ENCODE peak calls at places on chromosomes 6 and 20, in five cellular contexts. One of them, this sample, is unnamed.

GRCh38 chr20:21006611-21007010 is 99.5 kb downstream of the LINC00237 start:
- DNase-seq in CD4-positive, alpha-beta T cell: no peak
- DNase-seq in cardiac muscle cell: no peak
- DNase-seq in colonic mucosa: no peak
- DNase-seq in ovary: no peak
- DNase-seq in this sample: no peak

GRCh38 chr20:50558483-50558925 is 48.3 kb downstream of the PTPN1 start:
- DNase-seq in CD4-positive, alpha-beta T cell: no peak
- DNase-seq in ovary: no peak
- DNase-seq in cardiac muscle cell: no peak
- DNase-seq in colonic mucosa: no peak
- DNase-seq in this sample: no peak

GRCh38 chr6:46491789-46492547 is 719 bp upstream of the RCAN2 start:
- DNase-seq in colonic mucosa: peak; percentile 50
- DNase-seq in CD4-positive, alpha-beta T cell: no peak
- DNase-seq in ovary: peak; percentile 50
- DNase-seq in cardiac muscle cell: peak; percentile 80
- DNase-seq in this sample: no peak

GRCh38 chr20:42945595-42945994 is 244.1 kb downstream of the PTPRT start:
- DNase-seq in cardiac muscle cell: peak; percentile 5
- DNase-seq in ovary: no peak
- DNase-seq in colonic mucosa: no peak
- DNase-seq in CD4-positive, alpha-beta T cell: no peak
- DNase-seq in this sample: no peak

GRCh38 chr20:25695532-25696383 is 895 bp downstream of the ZNF337 start:
- DNase-seq in cardiac muscle cell: no peak
- DNase-seq in colonic mucosa: peak; percentile 40
- DNase-seq in ovary: no peak
- DNase-seq in CD4-positive, alpha-beta T cell: no peak
- DNase-seq in this sample: no peak

GRCh38 chr20:7792131-7792869 is 148.0 kb downstream of the HAO1 start:
- DNase-seq in CD4-positive, alpha-beta T cell: no peak
- DNase-seq in cardiac muscle cell: no peak
- DNase-seq in colonic mucosa: no peak
- DNase-seq in ovary: no peak
- DNase-seq in this sample: no peak

GRCh38 chr6:51467231-51467952 is 620.0 kb downstream of the PKHD1 start:
- DNase-seq in ovary: no peak
- DNase-seq in colonic mucosa: no peak
- DNase-seq in CD4-positive, alpha-beta T cell: no peak
- DNase-seq in cardiac muscle cell: no peak
- DNase-seq in this sample: no peak

GRCh38 chr6:73263570-73263909 is 544 bp upstream of the KHDC1 start:
- DNase-seq in cardiac muscle cell: no peak
- DNase-seq in colonic mucosa: no peak
- DNase-seq in CD4-positive, alpha-beta T cell: no peak
- DNase-seq in ovary: no peak
- DNase-seq in this sample: no peak

GRCh38 chr6:34528996-34529664 is 27.0 kb downstream of the SPDEF start:
- DNase-seq in CD4-positive, alpha-beta T cell: no peak
- DNase-seq in colonic mucosa: no peak
- DNase-seq in ovary: no peak
- DNase-seq in cardiac muscle cell: no peak
- DNase-seq in this sample: no peak

GRCh38 chr6:133889557-133890301 is 816 bp downstream of the TCF21 start:
- DNase-seq in colonic mucosa: no peak
- DNase-seq in ovary: peak; percentile 70
- DNase-seq in cardiac muscle cell: peak; percentile 38
- DNase-seq in CD4-positive, alpha-beta T cell: no peak
- DNase-seq in this sample: no peak

GRCh38 chr6:148700713-148701392 is 46.0 kb upstream of the UST start:
- DNase-seq in colonic mucosa: no peak
- DNase-seq in CD4-positive, alpha-beta T cell: no peak
- DNase-seq in cardiac muscle cell: no peak
- DNase-seq in ovary: no peak
- DNase-seq in this sample: no peak

GRCh38 chr6:157860505-157860991 is 37.5 kb downstream of the SNX9 start:
- DNase-seq in cardiac muscle cell: no peak
- DNase-seq in ovary: no peak
- DNase-seq in CD4-positive, alpha-beta T cell: no peak
- DNase-seq in colonic mucosa: no peak
- DNase-seq in this sample: peak; percentile 82

GRCh38 chr6:73043446-73043845 is 181.8 kb downstream of the KHDC1L start:
- DNase-seq in ovary: no peak
- DNase-seq in cardiac muscle cell: no peak
- DNase-seq in colonic mucosa: no peak
- DNase-seq in CD4-positive, alpha-beta T cell: no peak
- DNase-seq in this sample: no peak

GRCh38 chr6:99119109-99120031 is 171.6 kb upstream of the FBXL4 start:
- DNase-seq in ovary: no peak
- DNase-seq in cardiac muscle cell: peak; percentile 62
- DNase-seq in CD4-positive, alpha-beta T cell: peak; percentile 2
- DNase-seq in colonic mucosa: peak; percentile 33
- DNase-seq in this sample: no peak

GRCh38 chr20:32463642-32464400 is 105.7 kb downstream of the ASXL1 start:
- DNase-seq in cardiac muscle cell: peak; percentile 34
- DNase-seq in CD4-positive, alpha-beta T cell: no peak
- DNase-seq in ovary: no peak
- DNase-seq in colonic mucosa: peak; percentile 85
- DNase-seq in this sample: no peak

GRCh38 chr20:32464401-32465091 is 106.4 kb downstream of the ASXL1 start:
- DNase-seq in colonic mucosa: no peak
- DNase-seq in cardiac muscle cell: no peak
- DNase-seq in ovary: no peak
- DNase-seq in CD4-positive, alpha-beta T cell: no peak
- DNase-seq in this sample: no peak

GRCh38 chr20:32466739-32467505 is 108.8 kb downstream of the ASXL1 start:
- DNase-seq in cardiac muscle cell: no peak
- DNase-seq in ovary: no peak
- DNase-seq in CD4-positive, alpha-beta T cell: no peak
- DNase-seq in colonic mucosa: no peak
- DNase-seq in this sample: no peak

GRCh38 chr20:32462900-32463641 is 104.9 kb downstream of the ASXL1 start:
- DNase-seq in colonic mucosa: peak; percentile 79
- DNase-seq in cardiac muscle cell: no peak
- DNase-seq in ovary: no peak
- DNase-seq in CD4-positive, alpha-beta T cell: no peak
- DNase-seq in this sample: no peak

GRCh38 chr20:32465092-32465900 is 107.2 kb downstream of the ASXL1 start:
- DNase-seq in colonic mucosa: peak; percentile 91
- DNase-seq in CD4-positive, alpha-beta T cell: no peak
- DNase-seq in ovary: peak; percentile 54
- DNase-seq in cardiac muscle cell: no peak
- DNase-seq in this sample: no peak
- H3K27ac ChIP-seq in colonic mucosa: peak overlapping the region; percentile 82
- H3K27ac ChIP-seq in CD4-positive, alpha-beta T cell: no peak overlapping the region
- H3K27ac ChIP-seq in ovary: no peak overlapping the region
- H3K27ac ChIP-seq in cardiac muscle cell: peak overlapping the region; percentile 17
- H3K27ac ChIP-seq in this sample: no peak overlapping the region

DNA sequence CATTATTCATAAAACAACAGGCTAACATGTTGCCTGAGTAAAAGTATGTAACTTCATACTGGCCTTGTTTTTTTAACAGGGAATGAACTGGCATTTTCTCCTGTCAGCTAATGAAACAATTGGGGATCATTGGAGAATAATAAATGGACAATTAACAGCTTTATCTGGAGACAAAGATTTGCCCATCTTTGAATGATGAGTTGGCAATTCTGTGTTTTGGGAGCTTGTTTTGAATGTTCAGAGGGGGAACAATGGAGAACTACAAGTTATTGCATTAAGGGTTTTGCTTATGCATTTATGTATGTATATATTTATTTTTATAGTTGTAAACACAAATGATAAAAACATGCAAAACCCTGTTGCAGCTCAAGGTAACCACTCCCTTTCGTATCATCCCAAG is 150.3 kb downstream of the CBLN4 start:
- DNase-seq in ovary: no peak
- DNase-seq in CD4-positive, alpha-beta T cell: no peak
- DNase-seq in colonic mucosa: no peak
- DNase-seq in cardiac muscle cell: no peak
- DNase-seq in this sample: no peak
- H3K9me3 ChIP-seq in ovary: no peaks in the 10 kb centered on the region
- H3K9me3 ChIP-seq in CD4-positive, alpha-beta T cell: no peaks in the 10 kb centered on the region
- H3K9me3 ChIP-seq in colonic mucosa: no peaks in the 10 kb centered on the region
- H3K9me3 ChIP-seq in cardiac muscle cell: no peaks in the 10 kb centered on the region
- H3K9me3 ChIP-seq in this sample: no peaks in the 10 kb centered on the region

GRCh38 chr6:16208989-16209388 is 29.4 kb upstream of the GMPR start:
- DNase-seq in ovary: no peak
- DNase-seq in CD4-positive, alpha-beta T cell: no peak
- DNase-seq in colonic mucosa: no peak
- DNase-seq in cardiac muscle cell: no peak
- DNase-seq in this sample: no peak

GRCh38 chr6:16209539-16209938 is 28.8 kb upstream of the GMPR start:
- DNase-seq in cardiac muscle cell: no peak
- DNase-seq in colonic mucosa: no peak
- DNase-seq in CD4-positive, alpha-beta T cell: no peak
- DNase-seq in ovary: no peak
- DNase-seq in this sample: no peak

GRCh38 chr6:16205377-16206144 is 32.8 kb upstream of the GMPR start:
- DNase-seq in colonic mucosa: no peak
- DNase-seq in cardiac muscle cell: no peak
- DNase-seq in CD4-positive, alpha-beta T cell: no peak
- DNase-seq in ovary: no peak
- DNase-seq in this sample: no peak

GRCh38 chr6:16204653-16205376 is 33.6 kb upstream of the GMPR start:
- DNase-seq in colonic mucosa: no peak
- DNase-seq in ovary: no peak
- DNase-seq in cardiac muscle cell: no peak
- DNase-seq in CD4-positive, alpha-beta T cell: no peak
- DNase-seq in this sample: no peak

GRCh38 chr6:16206595-16207037 is 31.8 kb upstream of the GMPR start:
- DNase-seq in ovary: peak; percentile 78
- DNase-seq in cardiac muscle cell: peak; percentile 70
- DNase-seq in CD4-positive, alpha-beta T cell: peak; percentile 12
- DNase-seq in colonic mucosa: peak; percentile 66
- DNase-seq in this sample: peak; percentile 17
- H3K27ac ChIP-seq in ovary: no peak overlapping the region
- H3K27ac ChIP-seq in cardiac muscle cell: no peak overlapping the region
- H3K27ac ChIP-seq in CD4-positive, alpha-beta T cell: no peak overlapping the region
- H3K27ac ChIP-seq in colonic mucosa: no peak overlapping the region
- H3K27ac ChIP-seq in this sample: no peak overlapping the region

GRCh38 chr20:62112368-62112767 is 9.9 kb upstream of the LSM14B start:
- DNase-seq in colonic mucosa: no peak
- DNase-seq in CD4-positive, alpha-beta T cell: no peak
- DNase-seq in ovary: no peak
- DNase-seq in cardiac muscle cell: no peak
- DNase-seq in this sample: no peak
- H3K9me3 ChIP-seq in colonic mucosa: no peaks in the 10 kb centered on the region
- H3K9me3 ChIP-seq in CD4-positive, alpha-beta T cell: peaks cover 56% of the 10 kb centered on the region
- H3K9me3 ChIP-seq in ovary: no peaks in the 10 kb centered on the region
- H3K9me3 ChIP-seq in cardiac muscle cell: no peaks in the 10 kb centered on the region
- H3K9me3 ChIP-seq in this sample: peaks cover 71% of the 10 kb centered on the region

DNA sequence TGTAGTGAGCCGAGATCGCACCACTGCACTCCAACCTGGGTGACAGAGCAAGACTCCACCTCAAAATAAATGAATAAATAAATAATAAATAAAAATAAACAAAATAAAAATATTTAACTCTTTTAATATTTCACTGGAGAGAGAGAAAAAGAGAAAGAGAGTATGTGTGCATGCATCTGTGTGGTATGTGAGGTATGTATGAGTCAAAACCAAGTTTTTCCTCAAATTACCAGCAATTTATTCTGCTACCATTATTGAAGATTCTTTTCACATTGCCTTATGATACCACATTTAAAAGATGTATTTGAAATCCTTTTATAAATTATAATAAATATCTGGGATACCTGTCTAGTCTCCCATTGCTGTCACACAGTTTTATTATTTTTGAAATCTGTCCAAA is 122.1 kb downstream of the CD164 start:
- DNase-seq in cardiac muscle cell: no peak
- DNase-seq in ovary: no peak
- DNase-seq in colonic mucosa: no peak
- DNase-seq in CD4-positive, alpha-beta T cell: no peak
- DNase-seq in this sample: no peak
- H3K27ac ChIP-seq in cardiac muscle cell: no peak overlapping the region
- H3K27ac ChIP-seq in ovary: no peak overlapping the region
- H3K27ac ChIP-seq in colonic mucosa: no peak overlapping the region
- H3K27ac ChIP-seq in CD4-positive, alpha-beta T cell: no peak overlapping the region
- H3K27ac ChIP-seq in this sample: no peak overlapping the region

GRCh38 chr6:39695447-39695846 is 29.8 kb downstream of the KIF6 start:
- DNase-seq in cardiac muscle cell: no peak
- DNase-seq in colonic mucosa: no peak
- DNase-seq in CD4-positive, alpha-beta T cell: no peak
- DNase-seq in ovary: no peak
- DNase-seq in this sample: no peak
- H3K9me3 ChIP-seq in cardiac muscle cell: no peaks in the 10 kb centered on the region
- H3K9me3 ChIP-seq in colonic mucosa: no peaks in the 10 kb centered on the region
- H3K9me3 ChIP-seq in CD4-positive, alpha-beta T cell: no peaks in the 10 kb centered on the region
- H3K9me3 ChIP-seq in ovary: no peaks in the 10 kb centered on the region
- H3K9me3 ChIP-seq in this sample: no peaks in the 10 kb centered on the region

GRCh38 chr6:152969688-152970418 is 13.0 kb downstream of the FBXO5 start:
- DNase-seq in CD4-positive, alpha-beta T cell: no peak
- DNase-seq in colonic mucosa: no peak
- DNase-seq in ovary: no peak
- DNase-seq in cardiac muscle cell: no peak
- DNase-seq in this sample: no peak
- H3K27ac ChIP-seq in CD4-positive, alpha-beta T cell: no peak overlapping the region
- H3K27ac ChIP-seq in colonic mucosa: no peak overlapping the region
- H3K27ac ChIP-seq in ovary: no peak overlapping the region
- H3K27ac ChIP-seq in cardiac muscle cell: no peak overlapping the region
- H3K27ac ChIP-seq in this sample: no peak overlapping the region

This sample was measured in CD4-positive, CD25-positive, alpha-beta regulatory T cell.